ENCODE peak calls at places on chromosomes 11 and 22, in five cellular contexts. One of them, this sample, is unnamed.

GRCh38 chr11:44654057-44654456 is 72.7 kb upstream of the TSPAN18 start:
- DNase-seq in stimulated activated naive CD4-positive, alpha-beta T cell: no peak
- DNase-seq in HL-60: no peak
- DNase-seq in activated T-helper 1 cell treated with anti-CD3 and anti-CD28 coated beads, Interleukin-12 subunit alpha, Interleukin-12 subunit beta, Interleukin-2, Interleukin-4 antibody, amounts not matched to agents 30 ng/mL and 10 ng/mL and 1 ng/mL, durations not matched to agents 14 hours and 24 hours and 36 hours: no peak
- DNase-seq in HT1080: no peak
- DNase-seq in this sample: no peak

GRCh38 chr22:16970446-16970845 is 37.6 kb downstream of the GAB4 start:
- DNase-seq in HL-60: no peak
- DNase-seq in stimulated activated naive CD4-positive, alpha-beta T cell: no peak
- DNase-seq in activated T-helper 1 cell treated with anti-CD3 and anti-CD28 coated beads, Interleukin-12 subunit alpha, Interleukin-12 subunit beta, Interleukin-2, Interleukin-4 antibody, amounts not matched to agents 30 ng/mL and 10 ng/mL and 1 ng/mL, durations not matched to agents 14 hours and 24 hours and 36 hours: no peak
- DNase-seq in HT1080: no peak
- DNase-seq in this sample: no peak

GRCh38 chr11:66818231-66818955 is 24.8 kb upstream of the RCE1 start:
- DNase-seq in HL-60: no peak
- DNase-seq in HT1080: no peak
- DNase-seq in stimulated activated naive CD4-positive, alpha-beta T cell: no peak
- DNase-seq in activated T-helper 1 cell treated with anti-CD3 and anti-CD28 coated beads, Interleukin-12 subunit alpha, Interleukin-12 subunit beta, Interleukin-2, Interleukin-4 antibody, amounts not matched to agents 30 ng/mL and 10 ng/mL and 1 ng/mL, durations not matched to agents 14 hours and 24 hours and 36 hours: no peak
- DNase-seq in this sample: no peak

GRCh38 chr22:37566903-37567798 is 6.9 kb downstream of the CDC42EP1 start:
- DNase-seq in HL-60: peak; percentile 80
- DNase-seq in stimulated activated naive CD4-positive, alpha-beta T cell: peak; percentile 86
- DNase-seq in HT1080: peak; percentile 82
- DNase-seq in activated T-helper 1 cell treated with anti-CD3 and anti-CD28 coated beads, Interleukin-12 subunit alpha, Interleukin-12 subunit beta, Interleukin-2, Interleukin-4 antibody, amounts not matched to agents 30 ng/mL and 10 ng/mL and 1 ng/mL, durations not matched to agents 14 hours and 24 hours and 36 hours: peak; percentile 87
- DNase-seq in this sample: peak; percentile 94

GRCh38 chr22:30325724-30326703 is 727 bp downstream of the TBC1D10A start:
- DNase-seq in HL-60: no peak
- DNase-seq in activated T-helper 1 cell treated with anti-CD3 and anti-CD28 coated beads, Interleukin-12 subunit alpha, Interleukin-12 subunit beta, Interleukin-2, Interleukin-4 antibody, amounts not matched to agents 30 ng/mL and 10 ng/mL and 1 ng/mL, durations not matched to agents 14 hours and 24 hours and 36 hours: no peak
- DNase-seq in stimulated activated naive CD4-positive, alpha-beta T cell: no peak
- DNase-seq in HT1080: no peak
- DNase-seq in this sample: peak; percentile 72

GRCh38 chr22:46008291-46008690 is 31.3 kb upstream of the WNT7B start:
- DNase-seq in stimulated activated naive CD4-positive, alpha-beta T cell: no peak
- DNase-seq in HT1080: no peak
- DNase-seq in activated T-helper 1 cell treated with anti-CD3 and anti-CD28 coated beads, Interleukin-12 subunit alpha, Interleukin-12 subunit beta, Interleukin-2, Interleukin-4 antibody, amounts not matched to agents 30 ng/mL and 10 ng/mL and 1 ng/mL, durations not matched to agents 14 hours and 24 hours and 36 hours: no peak
- DNase-seq in HL-60: no peak
- DNase-seq in this sample: no peak

GRCh38 chr22:33652596-33652995 is 267.7 kb downstream of the LARGE1 start:
- DNase-seq in HT1080: peak; percentile 28
- DNase-seq in stimulated activated naive CD4-positive, alpha-beta T cell: no peak
- DNase-seq in activated T-helper 1 cell treated with anti-CD3 and anti-CD28 coated beads, Interleukin-12 subunit alpha, Interleukin-12 subunit beta, Interleukin-2, Interleukin-4 antibody, amounts not matched to agents 30 ng/mL and 10 ng/mL and 1 ng/mL, durations not matched to agents 14 hours and 24 hours and 36 hours: no peak
- DNase-seq in HL-60: no peak
- DNase-seq in this sample: no peak

GRCh38 chr22:41524283-41524682 is 20.0 kb downstream of the POLR3H start:
- DNase-seq in HL-60: no peak
- DNase-seq in activated T-helper 1 cell treated with anti-CD3 and anti-CD28 coated beads, Interleukin-12 subunit alpha, Interleukin-12 subunit beta, Interleukin-2, Interleukin-4 antibody, amounts not matched to agents 30 ng/mL and 10 ng/mL and 1 ng/mL, durations not matched to agents 14 hours and 24 hours and 36 hours: no peak
- DNase-seq in stimulated activated naive CD4-positive, alpha-beta T cell: no peak
- DNase-seq in HT1080: no peak
- DNase-seq in this sample: peak; percentile 35

GRCh38 chr11:1878134-1879031 is 13.3 kb downstream of the PRR33 start:
- DNase-seq in HT1080: no peak
- DNase-seq in stimulated activated naive CD4-positive, alpha-beta T cell: no peak
- DNase-seq in activated T-helper 1 cell treated with anti-CD3 and anti-CD28 coated beads, Interleukin-12 subunit alpha, Interleukin-12 subunit beta, Interleukin-2, Interleukin-4 antibody, amounts not matched to agents 30 ng/mL and 10 ng/mL and 1 ng/mL, durations not matched to agents 14 hours and 24 hours and 36 hours: no peak
- DNase-seq in HL-60: no peak
- DNase-seq in this sample: peak; percentile 44

GRCh38 chr22:37043828-37044538 is 7.6 kb upstream of the KCTD17 start:
- DNase-seq in stimulated activated naive CD4-positive, alpha-beta T cell: no peak
- DNase-seq in HL-60: peak; percentile 86
- DNase-seq in HT1080: peak; percentile 61
- DNase-seq in activated T-helper 1 cell treated with anti-CD3 and anti-CD28 coated beads, Interleukin-12 subunit alpha, Interleukin-12 subunit beta, Interleukin-2, Interleukin-4 antibody, amounts not matched to agents 30 ng/mL and 10 ng/mL and 1 ng/mL, durations not matched to agents 14 hours and 24 hours and 36 hours: peak; percentile 39
- DNase-seq in this sample: peak; percentile 90

GRCh38 chr22:37747090-37747714 is 50.4 kb downstream of the TRIOBP start:
- DNase-seq in stimulated activated naive CD4-positive, alpha-beta T cell: no peak
- DNase-seq in HT1080: peak; percentile 63
- DNase-seq in activated T-helper 1 cell treated with anti-CD3 and anti-CD28 coated beads, Interleukin-12 subunit alpha, Interleukin-12 subunit beta, Interleukin-2, Interleukin-4 antibody, amounts not matched to agents 30 ng/mL and 10 ng/mL and 1 ng/mL, durations not matched to agents 14 hours and 24 hours and 36 hours: no peak
- DNase-seq in HL-60: no peak
- DNase-seq in this sample: no peak

GRCh38 chr22:23835773-23836144 is 3.0 kb downstream of the DERL3 start:
- DNase-seq in HT1080: no peak
- DNase-seq in HL-60: no peak
- DNase-seq in activated T-helper 1 cell treated with anti-CD3 and anti-CD28 coated beads, Interleukin-12 subunit alpha, Interleukin-12 subunit beta, Interleukin-2, Interleukin-4 antibody, amounts not matched to agents 30 ng/mL and 10 ng/mL and 1 ng/mL, durations not matched to agents 14 hours and 24 hours and 36 hours: no peak
- DNase-seq in stimulated activated naive CD4-positive, alpha-beta T cell: no peak
- DNase-seq in this sample: peak; percentile 46

GRCh38 chr22:37387793-37388192 is 39.5 kb downstream of the ELFN2 start:
- DNase-seq in stimulated activated naive CD4-positive, alpha-beta T cell: no peak
- DNase-seq in HT1080: no peak
- DNase-seq in activated T-helper 1 cell treated with anti-CD3 and anti-CD28 coated beads, Interleukin-12 subunit alpha, Interleukin-12 subunit beta, Interleukin-2, Interleukin-4 antibody, amounts not matched to agents 30 ng/mL and 10 ng/mL and 1 ng/mL, durations not matched to agents 14 hours and 24 hours and 36 hours: no peak
- DNase-seq in HL-60: no peak
- DNase-seq in this sample: no peak

GRCh38 chr11:77130763-77131513 is 2.9 kb downstream of the MYO7A start:
- DNase-seq in activated T-helper 1 cell treated with anti-CD3 and anti-CD28 coated beads, Interleukin-12 subunit alpha, Interleukin-12 subunit beta, Interleukin-2, Interleukin-4 antibody, amounts not matched to agents 30 ng/mL and 10 ng/mL and 1 ng/mL, durations not matched to agents 14 hours and 24 hours and 36 hours: no peak
- DNase-seq in HL-60: no peak
- DNase-seq in stimulated activated naive CD4-positive, alpha-beta T cell: no peak
- DNase-seq in HT1080: no peak
- DNase-seq in this sample: no peak

GRCh38 chr11:125505518-125505917 is 9.5 kb upstream of the FEZ1 start:
- DNase-seq in stimulated activated naive CD4-positive, alpha-beta T cell: no peak
- DNase-seq in HL-60: no peak
- DNase-seq in activated T-helper 1 cell treated with anti-CD3 and anti-CD28 coated beads, Interleukin-12 subunit alpha, Interleukin-12 subunit beta, Interleukin-2, Interleukin-4 antibody, amounts not matched to agents 30 ng/mL and 10 ng/mL and 1 ng/mL, durations not matched to agents 14 hours and 24 hours and 36 hours: no peak
- DNase-seq in HT1080: no peak
- DNase-seq in this sample: no peak

GRCh38 chr11:19742595-19743292 is 30.1 kb downstream of the NAV2 start:
- DNase-seq in HL-60: peak; percentile 43
- DNase-seq in stimulated activated naive CD4-positive, alpha-beta T cell: peak; percentile 36
- DNase-seq in HT1080: peak; percentile 73
- DNase-seq in activated T-helper 1 cell treated with anti-CD3 and anti-CD28 coated beads, Interleukin-12 subunit alpha, Interleukin-12 subunit beta, Interleukin-2, Interleukin-4 antibody, amounts not matched to agents 30 ng/mL and 10 ng/mL and 1 ng/mL, durations not matched to agents 14 hours and 24 hours and 36 hours: peak; percentile 43
- DNase-seq in this sample: peak; percentile 41

GRCh38 chr11:33674035-33674814 is 26.4 kb downstream of the C11orf91 start:
- DNase-seq in HL-60: no peak
- DNase-seq in stimulated activated naive CD4-positive, alpha-beta T cell: no peak
- DNase-seq in activated T-helper 1 cell treated with anti-CD3 and anti-CD28 coated beads, Interleukin-12 subunit alpha, Interleukin-12 subunit beta, Interleukin-2, Interleukin-4 antibody, amounts not matched to agents 30 ng/mL and 10 ng/mL and 1 ng/mL, durations not matched to agents 14 hours and 24 hours and 36 hours: no peak
- DNase-seq in HT1080: no peak
- DNase-seq in this sample: no peak

GRCh38 chr22:21726650-21727049 is 8.9 kb downstream of the YPEL1 start:
- DNase-seq in activated T-helper 1 cell treated with anti-CD3 and anti-CD28 coated beads, Interleukin-12 subunit alpha, Interleukin-12 subunit beta, Interleukin-2, Interleukin-4 antibody, amounts not matched to agents 30 ng/mL and 10 ng/mL and 1 ng/mL, durations not matched to agents 14 hours and 24 hours and 36 hours: peak; percentile 38
- DNase-seq in HT1080: no peak
- DNase-seq in HL-60: peak; percentile 52
- DNase-seq in stimulated activated naive CD4-positive, alpha-beta T cell: peak; percentile 10
- DNase-seq in this sample: no peak

GRCh38 chr11:1051356-1052132 is 15.0 kb upstream of the MUC6 start:
- DNase-seq in activated T-helper 1 cell treated with anti-CD3 and anti-CD28 coated beads, Interleukin-12 subunit alpha, Interleukin-12 subunit beta, Interleukin-2, Interleukin-4 antibody, amounts not matched to agents 30 ng/mL and 10 ng/mL and 1 ng/mL, durations not matched to agents 14 hours and 24 hours and 36 hours: no peak
- DNase-seq in stimulated activated naive CD4-positive, alpha-beta T cell: no peak
- DNase-seq in HL-60: no peak
- DNase-seq in HT1080: no peak
- DNase-seq in this sample: peak; percentile 45

GRCh38 chr22:49966716-49967332 is 6.3 kb downstream of the PIM3 start:
- DNase-seq in activated T-helper 1 cell treated with anti-CD3 and anti-CD28 coated beads, Interleukin-12 subunit alpha, Interleukin-12 subunit beta, Interleukin-2, Interleukin-4 antibody, amounts not matched to agents 30 ng/mL and 10 ng/mL and 1 ng/mL, durations not matched to agents 14 hours and 24 hours and 36 hours: no peak
- DNase-seq in stimulated activated naive CD4-positive, alpha-beta T cell: no peak
- DNase-seq in HT1080: no peak
- DNase-seq in HL-60: peak; percentile 88
- DNase-seq in this sample: peak; percentile 15

GRCh38 chr11:9125185-9125886 is 33.9 kb upstream of the SCUBE2 start:
- DNase-seq in stimulated activated naive CD4-positive, alpha-beta T cell: no peak
- DNase-seq in activated T-helper 1 cell treated with anti-CD3 and anti-CD28 coated beads, Interleukin-12 subunit alpha, Interleukin-12 subunit beta, Interleukin-2, Interleukin-4 antibody, amounts not matched to agents 30 ng/mL and 10 ng/mL and 1 ng/mL, durations not matched to agents 14 hours and 24 hours and 36 hours: no peak
- DNase-seq in HL-60: no peak
- DNase-seq in HT1080: no peak
- DNase-seq in this sample: no peak

GRCh38 chr22:49487950-49488349 is 339.7 kb downstream of the BRD1 start:
- DNase-seq in HT1080: no peak
- DNase-seq in activated T-helper 1 cell treated with anti-CD3 and anti-CD28 coated beads, Interleukin-12 subunit alpha, Interleukin-12 subunit beta, Interleukin-2, Interleukin-4 antibody, amounts not matched to agents 30 ng/mL and 10 ng/mL and 1 ng/mL, durations not matched to agents 14 hours and 24 hours and 36 hours: no peak
- DNase-seq in stimulated activated naive CD4-positive, alpha-beta T cell: no peak
- DNase-seq in HL-60: no peak
- DNase-seq in this sample: no peak

GRCh38 chr11:63537293-63538101 is 889 bp downstream of the PLAAT4 start:
- DNase-seq in HL-60: no peak
- DNase-seq in HT1080: no peak
- DNase-seq in activated T-helper 1 cell treated with anti-CD3 and anti-CD28 coated beads, Interleukin-12 subunit alpha, Interleukin-12 subunit beta, Interleukin-2, Interleukin-4 antibody, amounts not matched to agents 30 ng/mL and 10 ng/mL and 1 ng/mL, durations not matched to agents 14 hours and 24 hours and 36 hours: no peak
- DNase-seq in stimulated activated naive CD4-positive, alpha-beta T cell: peak; percentile 12
- DNase-seq in this sample: peak; percentile 42

GRCh38 chr22:26322179-26322905 is 106.7 kb upstream of the ASPHD2 start:
- DNase-seq in HL-60: no peak
- DNase-seq in activated T-helper 1 cell treated with anti-CD3 and anti-CD28 coated beads, Interleukin-12 subunit alpha, Interleukin-12 subunit beta, Interleukin-2, Interleukin-4 antibody, amounts not matched to agents 30 ng/mL and 10 ng/mL and 1 ng/mL, durations not matched to agents 14 hours and 24 hours and 36 hours: no peak
- DNase-seq in HT1080: peak; percentile 81
- DNase-seq in stimulated activated naive CD4-positive, alpha-beta T cell: no peak
- DNase-seq in this sample: no peak

GRCh38 chr11:69559181-69559580 is 77.7 kb downstream of the LINC01488 start:
- DNase-seq in HT1080: no peak
- DNase-seq in HL-60: no peak
- DNase-seq in activated T-helper 1 cell treated with anti-CD3 and anti-CD28 coated beads, Interleukin-12 subunit alpha, Interleukin-12 subunit beta, Interleukin-2, Interleukin-4 antibody, amounts not matched to agents 30 ng/mL and 10 ng/mL and 1 ng/mL, durations not matched to agents 14 hours and 24 hours and 36 hours: no peak
- DNase-seq in stimulated activated naive CD4-positive, alpha-beta T cell: no peak
- DNase-seq in this sample: no peak

GRCh38 chr11:35919244-35919643 is 24.6 kb upstream of the LDLRAD3 start:
- DNase-seq in HT1080: peak; percentile 79
- DNase-seq in HL-60: no peak
- DNase-seq in stimulated activated naive CD4-positive, alpha-beta T cell: no peak
- DNase-seq in activated T-helper 1 cell treated with anti-CD3 and anti-CD28 coated beads, Interleukin-12 subunit alpha, Interleukin-12 subunit beta, Interleukin-2, Interleukin-4 antibody, amounts not matched to agents 30 ng/mL and 10 ng/mL and 1 ng/mL, durations not matched to agents 14 hours and 24 hours and 36 hours: no peak
- DNase-seq in this sample: no peak

GRCh38 chr11:31450841-31451240 is 58.6 kb downstream of the IMMP1L start:
- DNase-seq in stimulated activated naive CD4-positive, alpha-beta T cell: no peak
- DNase-seq in HL-60: no peak
- DNase-seq in HT1080: no peak
- DNase-seq in activated T-helper 1 cell treated with anti-CD3 and anti-CD28 coated beads, Interleukin-12 subunit alpha, Interleukin-12 subunit beta, Interleukin-2, Interleukin-4 antibody, amounts not matched to agents 30 ng/mL and 10 ng/mL and 1 ng/mL, durations not matched to agents 14 hours and 24 hours and 36 hours: no peak
- DNase-seq in this sample: no peak

GRCh38 chr11:4539603-4540219 is 5.3 kb upstream of the OR52M1 start:
- DNase-seq in HT1080: no peak
- DNase-seq in stimulated activated naive CD4-positive, alpha-beta T cell: peak; percentile 48
- DNase-seq in activated T-helper 1 cell treated with anti-CD3 and anti-CD28 coated beads, Interleukin-12 subunit alpha, Interleukin-12 subunit beta, Interleukin-2, Interleukin-4 antibody, amounts not matched to agents 30 ng/mL and 10 ng/mL and 1 ng/mL, durations not matched to agents 14 hours and 24 hours and 36 hours: peak; percentile 11
- DNase-seq in HL-60: peak; percentile 58
- DNase-seq in this sample: peak; percentile 63

GRCh38 chr22:22458896-22459588 is 49.5 kb downstream of the ZNF280B start:
- DNase-seq in activated T-helper 1 cell treated with anti-CD3 and anti-CD28 coated beads, Interleukin-12 subunit alpha, Interleukin-12 subunit beta, Interleukin-2, Interleukin-4 antibody, amounts not matched to agents 30 ng/mL and 10 ng/mL and 1 ng/mL, durations not matched to agents 14 hours and 24 hours and 36 hours: no peak
- DNase-seq in HT1080: no peak
- DNase-seq in stimulated activated naive CD4-positive, alpha-beta T cell: no peak
- DNase-seq in HL-60: no peak
- DNase-seq in this sample: no peak

GRCh38 chr11:15800121-15800800 is 556.1 kb downstream of the SOX6 start:
- DNase-seq in HT1080: peak; percentile 88
- DNase-seq in HL-60: peak; percentile 91
- DNase-seq in activated T-helper 1 cell treated with anti-CD3 and anti-CD28 coated beads, Interleukin-12 subunit alpha, Interleukin-12 subunit beta, Interleukin-2, Interleukin-4 antibody, amounts not matched to agents 30 ng/mL and 10 ng/mL and 1 ng/mL, durations not matched to agents 14 hours and 24 hours and 36 hours: no peak
- DNase-seq in stimulated activated naive CD4-positive, alpha-beta T cell: no peak
- DNase-seq in this sample: no peak